ENCODE peak calls at places on chromosomes 5 and 9, in six cellular contexts. K is HepG2, V is H1, I is GM12891, H is GM12878, Y is K562. C is an unnamed sample.

GRCh38 chr5:10533218-10533617 is 30.7 kb upstream of the ANKRD33B start:
- DNase-seq in K (no peak), V (peak; percentile 67), I (no peak), H (no peak), Y (no peak), C (no peak)

GRCh38 chr9:86902606-86903460 is 44.5 kb downstream of the GAS1 start:
- DNase-seq in K (no peak), V (peak; percentile 60), I (no peak), H (no peak), Y (no peak), C (no peak)

GRCh38 chr5:149711338-149711737 is 18.8 kb upstream of the PPARGC1B start:
- DNase-seq in K (no peak), V (peak; percentile 30), I (no peak), H (no peak), Y (no peak), C (no peak)

GRCh38 chr9:12961276-12961809 is 186.5 kb downstream of the LURAP1L start:
- DNase-seq in K (no peak), V (no peak), I (no peak), H (no peak), Y (no peak), C (no peak)

GRCh38 chr5:111628901-111629300 is 116.6 kb upstream of the STARD4 start:
- DNase-seq in K (no peak), V (no peak), I (no peak), H (no peak), Y (no peak), C (no peak)

GRCh38 chr9:15253197-15253596 is 53.8 kb downstream of the TTC39B start:
- DNase-seq in K (no peak), V (no peak), I (no peak), H (no peak), Y (no peak), C (no peak)

GRCh38 chr5:178768371-178769260 is 38.2 kb upstream of the ZNF354A start:
- DNase-seq in K (no peak), V (no peak), I (no peak), H (no peak), Y (no peak), C (no peak)

GRCh38 chr9:78676623-78677022 is 379.7 kb downstream of the PSAT1 start:
- DNase-seq in K (no peak), V (no peak), I (no peak), H (no peak), Y (no peak), C (no peak)

GRCh38 chr5:55829956-55830355 is 21.2 kb upstream of the IL31RA start:
- DNase-seq in K (no peak), V (no peak), I (no peak), H (peak; percentile 7), Y (no peak), C (no peak)

GRCh38 chr9:99118782-99119466 is 14.0 kb downstream of the TGFBR1 start:
- DNase-seq in K (no peak), V (no peak), I (no peak), H (peak; percentile 76), Y (no peak), C (peak; percentile 30)

GRCh38 chr9:83430681-83431080 is 107.5 kb downstream of the FRMD3 start:
- DNase-seq in K (no peak), V (no peak), I (no peak), H (no peak), Y (no peak), C (no peak)

GRCh38 chr5:16461782-16462181 is 3.8 kb downstream of the ZNF622 start:
- DNase-seq in K (peak; percentile 60), V (no peak), I (no peak), H (no peak), Y (no peak), C (no peak)

GRCh38 chr5:103005276-103005675 is 114.7 kb downstream of the GIN1 start:
- DNase-seq in K (no peak), V (no peak), I (no peak), H (no peak), Y (no peak), C (no peak)

GRCh38 chr9:78130004-78130403 is 98.4 kb upstream of the GNAQ start:
- DNase-seq in K (no peak), V (peak; percentile 64), I (no peak), H (no peak), Y (no peak), C (no peak)

GRCh38 chr9:92713528-92713927 is 43.6 kb upstream of the IPPK start:
- DNase-seq in K (no peak), V (no peak), I (no peak), H (no peak), Y (no peak), C (no peak)

GRCh38 chr5:138968601-138969000 is 93.5 kb upstream of the LRRTM2 start:
- DNase-seq in K (no peak), V (no peak), I (no peak), H (no peak), Y (no peak), C (no peak)

GRCh38 chr5:29379619-29380018 is 1813.9 kb upstream of the CDH6 start:
- DNase-seq in K (no peak), V (no peak), I (no peak), H (no peak), Y (no peak), C (no peak)

GRCh38 chr5:131466171-131466766 is 168.8 kb downstream of the RAPGEF6 start:
- DNase-seq in K (no peak), V (no peak), I (no peak), H (no peak), Y (no peak), C (no peak)

GRCh38 chr5:131264453-131265200 is 774 bp downstream of the CDC42SE2 start:
- DNase-seq in K (no peak), V (peak; percentile 59), I (no peak), H (no peak), Y (peak; percentile 73), C (no peak)

GRCh38 chr5:171023508-171023907 is 161.7 kb downstream of the RANBP17 start:
- DNase-seq in K (no peak), V (no peak), I (no peak), H (no peak), Y (no peak), C (no peak)

GRCh38 chr9:16625831-16626230 is 244.6 kb downstream of the BNC2 start:
- DNase-seq in K (no peak), V (no peak), I (no peak), H (no peak), Y (no peak), C (no peak)

GRCh38 chr9:2163231-2163885 is 148.2 kb downstream of the SMARCA2 start:
- DNase-seq in K (no peak), V (no peak), I (no peak), H (no peak), Y (no peak), C (no peak)
- TF ChIP-seq TAF1 in K (no peak), V (no peak), I (no peak), H (no peak), Y (no peak), C (no peak)

GRCh38 chr5:120101771-120102170 is 362.3 kb upstream of the PRR16 start:
- DNase-seq in K (no peak), V (no peak), I (no peak), H (no peak), Y (no peak), C (no peak)

GRCh38 chr5:120106912-120107525 is 357.1 kb upstream of the PRR16 start:
- DNase-seq in K (no peak), V (no peak), I (no peak), H (no peak), Y (no peak), C (no peak)

GRCh38 chr5:120108586-120109254 is 355.4 kb upstream of the PRR16 start:
- DNase-seq in K (no peak), V (no peak), I (no peak), H (no peak), Y (no peak), C (no peak)

GRCh38 chr5:120098902-120099301 is 365.2 kb upstream of the PRR16 start:
- DNase-seq in K (no peak), V (no peak), I (no peak), H (no peak), Y (no peak), C (no peak)

GRCh38 chr5:120103498-120103897 is 360.6 kb upstream of the PRR16 start:
- DNase-seq in K (no peak), V (no peak), I (no peak), H (no peak), Y (no peak), C (no peak)
- TF ChIP-seq POLR2A in K (no peak), V (no peak), I (no peak), H (no peak), Y (no peak), C (no peak)

DNA sequence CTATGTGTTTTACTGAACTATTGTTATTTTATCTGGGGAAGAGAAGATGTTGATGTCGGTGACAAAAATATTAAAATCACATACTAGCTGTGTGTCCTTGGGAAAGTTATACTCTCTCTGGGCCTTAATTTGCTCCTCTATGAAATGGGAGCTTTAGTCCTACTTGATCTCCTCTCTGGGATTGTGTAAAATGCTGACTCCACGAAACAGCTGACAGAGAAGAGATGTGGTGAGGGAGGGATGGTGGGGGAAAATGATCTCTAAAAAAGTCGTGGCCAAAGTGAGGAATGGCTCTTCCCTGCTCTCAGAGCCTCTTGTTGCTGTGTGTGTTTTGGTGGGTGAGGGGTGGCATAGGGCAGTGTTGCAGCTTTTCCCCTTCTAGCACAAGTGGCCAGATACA is 173.7 kb downstream of the MELK start:
- DNase-seq in K (no peak), V (no peak), I (no peak), H (no peak), Y (no peak), C (no peak)
- TF ChIP-seq TAF1 in K (no peak), V (no peak), I (no peak), H (no peak), Y (no peak), C (no peak)

GRCh38 chr5:144267961-144268513 is 97.4 kb downstream of the KCTD16 start:
- DNase-seq in K (no peak), V (no peak), I (no peak), H (no peak), Y (no peak), C (no peak)
- TF ChIP-seq POLR2A in K (no peak), V (no peak), I (no peak), H (no peak), Y (no peak), C (no peak)

C was measured in GM12892.